ENCODE peak calls at places on chromosomes 5 and 9, in four cellular contexts. O, W, N and Q are unnamed samples.

GRCh38 chr5:55176176-55176818 is 3.3 kb upstream of the CDC20B start:
- DNase-seq in O (no peak), W (no peak), N (no peak), Q (no peak)

GRCh38 chr5:33936004-33936380 is 194 bp upstream of the RXFP3 start:
- DNase-seq in O (peak), W (peak), N (peak), Q (no peak)

GRCh38 chr5:122089096-122089495 is 11.0 kb upstream of the LOX start:
- DNase-seq in O (no peak), W (peak), N (no peak), Q (no peak)

GRCh38 chr5:54533541-54534179 is 16.1 kb downstream of the SNX18 start:
- DNase-seq in O (peak), W (no peak), N (no peak), Q (peak)

GRCh38 chr9:20903214-20903613 is 128.2 kb downstream of the HACD4 start:
- DNase-seq in O (no peak), W (no peak), N (no peak), Q (no peak)

GRCh38 chr5:57956606-57957005 is 474.0 kb upstream of the ACTBL2 start:
- DNase-seq in O (no peak), W (no peak), N (no peak), Q (no peak)

GRCh38 chr5:54249210-54250028 is 61.0 kb downstream of the ARL15 start:
- DNase-seq in O (peak), W (peak), N (peak), Q (no peak)

GRCh38 chr9:121774715-121775613 is 123.5 kb downstream of the DAB2IP start:
- DNase-seq in O (no peak), W (no peak), N (no peak), Q (peak)

GRCh38 chr9:137311971-137312851 is 10.1 kb upstream of the NRARP start:
- DNase-seq in O (no peak), W (no peak), N (no peak), Q (no peak)

GRCh38 chr5:58407042-58407709 is 52.7 kb downstream of the PLK2 start:
- DNase-seq in O (no peak), W (peak), N (peak), Q (no peak)

GRCh38 chr9:96462538-96462937 is 12.6 kb downstream of the HABP4 start:
- DNase-seq in O (no peak), W (no peak), N (no peak), Q (no peak)

GRCh38 chr5:138963763-138964371 is 88.7 kb upstream of the LRRTM2 start:
- DNase-seq in O (no peak), W (no peak), N (no peak), Q (no peak)

GRCh38 chr5:9787813-9788600 is 157.9 kb upstream of the TAS2R1 start:
- DNase-seq in O (no peak), W (no peak), N (no peak), Q (no peak)

GRCh38 chr5:103648086-103648485 is 85.5 kb upstream of the NUDT12 start:
- DNase-seq in O (no peak), W (no peak), N (no peak), Q (no peak)

GRCh38 chr5:143554918-143555477 is 151.5 kb upstream of the NR3C1 start:
- DNase-seq in O (no peak), W (peak), N (peak), Q (no peak)

GRCh38 chr9:20640331-20641187 is 18.3 kb upstream of the MLLT3 start:
- DNase-seq in O (peak), W (peak), N (peak), Q (peak)

GRCh38 chr9:137759649-137760321 is 117.8 kb upstream of the CACNA1B start:
- DNase-seq in O (no peak), W (no peak), N (no peak), Q (no peak)

GRCh38 chr9:111298831-111299603 is 31.0 kb downstream of the OR2K2 start:
- DNase-seq in O (peak), W (peak), N (peak), Q (peak)

GRCh38 chr5:79236970-79237734 is 1.2 kb downstream of the JMY start:
- DNase-seq in O (peak), W (peak), N (peak), Q (peak)

GRCh38 chr9:96270236-96270635 is 31.7 kb downstream of the HSD17B3 start:
- DNase-seq in O (no peak), W (no peak), N (no peak), Q (no peak)

GRCh38 chr9:116152941-116153764 is 438 bp upstream of the PAPPA start:
- DNase-seq in O (no peak), W (peak), N (peak), Q (no peak)
- H3K4me3 ChIP-seq in O (no peak), W (no peak), N (peak), Q (no peak)

DNA sequence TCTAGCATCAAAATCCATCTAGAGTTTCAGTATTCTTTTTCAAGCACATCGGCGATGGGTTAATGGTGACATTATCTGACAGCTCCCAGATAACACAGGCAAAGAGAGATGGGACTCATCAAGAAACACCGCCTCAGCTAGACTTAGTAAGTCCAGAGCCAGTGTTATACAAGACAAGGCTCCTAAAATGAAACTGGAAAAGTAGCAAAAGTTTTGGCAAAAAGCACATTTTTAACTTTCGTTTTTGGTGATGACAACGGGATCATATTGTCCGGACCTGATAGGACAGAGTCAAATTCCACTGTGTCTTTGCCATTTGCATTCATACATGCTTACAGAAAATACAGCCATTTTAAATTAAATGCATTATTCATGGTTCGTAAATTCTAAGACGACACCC is 152.0 kb downstream of the CRB2 start:
- DNase-seq in O (no peak), W (no peak), N (no peak), Q (no peak)
- TF ChIP-seq CTCF in O (no peak), W (no peak), N (no peak), Q (no peak)

GRCh38 chr5:14003513-14003912 is 59.0 kb upstream of the DNAH5 start:
- DNase-seq in O (no peak), W (no peak), N (no peak), Q (no peak)
- H3K4me3 ChIP-seq in O (no peak), W (no peak), N (no peak), Q (no peak)

GRCh38 chr5:81204205-81204604 is 28.9 kb upstream of the CKMT2 start:
- DNase-seq in O (no peak), W (no peak), N (no peak), Q (no peak)

GRCh38 chr5:81208904-81209303 is 24.2 kb upstream of the CKMT2 start:
- DNase-seq in O (no peak), W (no peak), N (no peak), Q (no peak)

GRCh38 chr5:81205058-81205457 is 28.1 kb upstream of the CKMT2 start:
- DNase-seq in O (no peak), W (no peak), N (no peak), Q (no peak)

GRCh38 chr5:81209386-81209785 is 23.7 kb upstream of the CKMT2 start:
- DNase-seq in O (no peak), W (no peak), N (no peak), Q (no peak)

GRCh38 chr5:81207009-81207408 is 26.1 kb upstream of the CKMT2 start:
- DNase-seq in O (no peak), W (no peak), N (peak), Q (no peak)
- TF ChIP-seq CTCF in O (no peak), W (no peak), N (peak), Q (no peak)

DNA sequence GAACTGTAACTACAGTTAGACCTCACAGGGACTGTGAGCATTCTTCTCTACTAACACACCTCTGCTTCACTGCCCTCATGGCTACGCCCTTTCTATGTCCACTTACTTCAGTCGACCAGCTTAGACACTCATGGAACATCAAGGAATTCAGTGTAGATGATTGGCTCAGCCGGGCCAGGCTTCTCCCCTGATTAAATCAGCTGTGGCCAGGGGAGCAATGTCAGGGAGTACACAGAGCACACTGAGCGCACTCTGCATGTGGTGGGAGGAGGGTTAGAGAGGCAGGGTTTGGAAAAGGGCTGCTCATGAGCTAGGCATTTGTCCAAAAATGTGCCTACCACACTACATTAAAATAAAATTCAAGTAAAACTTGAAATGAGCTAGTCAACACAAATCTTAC is 400.5 kb downstream of the ARRDC3 start:
- DNase-seq in O (no peak), W (peak), N (peak), Q (no peak)
- H3K4me3 ChIP-seq in O (no peak), W (no peak), N (no peak), Q (no peak)